ENCODE peak calls at places on chromosomes 11 and 22, in six cellular contexts. B is HepG2, H is IMR-90, I is A549, R is K562, J is GM12878. K is an unnamed sample.

GRCh38 chr11:65651589-65652510 is 10.9 kb downstream of the RELA start:
- DNase-seq in H (peak; percentile 38), R (peak; percentile 37), B (no peak), J (no peak), I (no peak), K (no peak)

GRCh38 chr11:90204832-90205646 is 17.8 kb downstream of the CHORDC1 start:
- DNase-seq in I (peak; percentile 69), J (no peak), B (peak; percentile 66), H (peak; percentile 66), R (peak; percentile 35), K (peak; percentile 50)

GRCh38 chr11:116062526-116063171 is 558.4 kb upstream of the CADM1 start:
- DNase-seq in R (peak; percentile 19), J (no peak), B (no peak), H (no peak), I (no peak), K (no peak)

GRCh38 chr11:2846056-2846455 is 39.5 kb downstream of the CDKN1C start:
- DNase-seq in J (no peak), R (peak; percentile 87), B (no peak), H (peak; percentile 48), I (no peak), K (no peak)

GRCh38 chr11:46120711-46121327 is 435 bp downstream of the PHF21A start:
- DNase-seq in J (no peak), R (peak; percentile 35), H (peak; percentile 78), I (no peak), B (peak; percentile 41), K (peak; percentile 27)

GRCh38 chr11:24093410-24093809 is 403.4 kb upstream of the LUZP2 start:
- DNase-seq in B (no peak), J (no peak), R (no peak), H (no peak), I (no peak), K (no peak)

GRCh38 chr11:6736495-6737121 is 35.2 kb downstream of the OR2AG2 start:
- DNase-seq in R (no peak), J (no peak), I (no peak), B (no peak), H (no peak), K (no peak)

GRCh38 chr11:125494987-125495725 is 909 bp downstream of the FEZ1 start:
- DNase-seq in R (peak; percentile 20), J (no peak), I (no peak), H (peak; percentile 31), B (no peak), K (peak; percentile 45)

GRCh38 chr22:36288571-36289405 is 35.9 kb downstream of the APOL1 start:
- DNase-seq in R (no peak), I (no peak), J (no peak), B (no peak), H (no peak), K (no peak)

GRCh38 chr11:76700177-76701100 is 29.9 kb upstream of the LRRC32 start:
- DNase-seq in R (peak; percentile 91), J (no peak), I (peak; percentile 64), H (peak; percentile 97), B (peak; percentile 15), K (no peak)

GRCh38 chr11:43930868-43931716 is 11.3 kb upstream of the C11orf96 start:
- DNase-seq in R (no peak), I (no peak), H (peak; percentile 42), J (no peak), B (no peak), K (no peak)

GRCh38 chr11:7603031-7603781 is 70.1 kb downstream of the CYB5R2 start:
- DNase-seq in J (no peak), H (peak; percentile 53), R (no peak), I (no peak), B (no peak), K (no peak)

GRCh38 chr11:126993599-126993998 is 7.0 kb downstream of the KIRREL3 start:
- DNase-seq in B (no peak), J (no peak), R (no peak), I (peak; percentile 35), H (peak; percentile 54), K (no peak)

GRCh38 chr11:124898711-124899110 is 1.0 kb upstream of the ROBO4 start:
- DNase-seq in J (no peak), H (no peak), I (no peak), B (peak; percentile 44), R (no peak), K (no peak)

GRCh38 chr11:34351051-34351450 is 6.8 kb downstream of the ABTB2 start:
- DNase-seq in R (no peak), B (no peak), J (no peak), H (no peak), I (no peak), K (no peak)

GRCh38 chr11:79157738-79158137 is 283.1 kb downstream of the TENM4 start:
- DNase-seq in B (no peak), H (no peak), J (no peak), I (no peak), R (no peak), K (no peak)
- TF ChIP-seq BHLHE40 in B (no peak), H (no peak), J (no peak), I (no peak), R (no peak), K (no peak)

GRCh38 chr11:118068206-118068944 is 8.5 kb upstream of the TMPRSS4 start:
- DNase-seq in B (no peak), R (peak; percentile 62), I (no peak), J (no peak), H (no peak), K (no peak)

GRCh38 chr11:118067006-118067405 is 9.9 kb upstream of the TMPRSS4 start:
- DNase-seq in I (no peak), B (no peak), H (no peak), R (no peak), J (no peak), K (no peak)

GRCh38 chr11:118065375-118065774 is 11.5 kb upstream of the TMPRSS4 start:
- DNase-seq in B (no peak), H (no peak), J (no peak), I (no peak), R (no peak), K (no peak)

GRCh38 chr11:118071416-118072030 is 5.4 kb upstream of the TMPRSS4 start:
- DNase-seq in J (no peak), B (no peak), R (no peak), H (no peak), I (no peak), K (no peak)

DNA sequence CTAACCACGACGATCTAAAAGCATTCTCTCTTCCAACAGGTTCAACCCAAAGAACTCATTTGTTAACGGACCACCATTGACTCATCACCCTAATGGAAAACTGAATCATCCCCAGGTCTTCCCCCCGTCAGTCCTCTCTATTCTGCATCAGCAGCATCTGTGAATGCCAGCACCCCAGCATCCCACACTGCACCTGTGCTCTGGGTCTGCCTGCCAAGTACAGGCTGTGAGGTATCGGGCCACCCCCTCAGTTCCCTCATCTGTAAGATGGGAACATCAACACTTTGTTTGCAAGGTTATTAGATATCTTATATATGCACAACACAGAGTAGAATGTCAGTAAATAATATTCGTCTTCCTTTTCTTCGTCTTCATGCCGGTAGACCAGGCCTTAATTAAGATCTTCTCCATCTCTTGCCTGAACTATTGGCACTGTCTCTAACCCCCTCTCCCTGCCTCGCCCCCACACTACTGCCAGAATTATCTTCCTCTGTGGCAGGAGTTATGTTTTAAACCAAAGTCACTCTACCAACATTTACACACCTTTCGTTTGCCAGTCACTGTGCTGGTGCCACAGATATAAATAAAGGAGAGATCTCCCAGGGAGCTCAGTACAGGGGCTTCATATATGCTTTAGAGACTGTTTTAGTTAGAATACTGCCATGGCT is 7.8 kb upstream of the TMPRSS4 start:
- DNase-seq in I (no peak), J (no peak), R (no peak), H (no peak), B (no peak), K (no peak)
- TF ChIP-seq BHLHE40 in I (no peak), J (no peak), R (no peak), H (no peak), B (no peak), K (no peak)

DNA sequence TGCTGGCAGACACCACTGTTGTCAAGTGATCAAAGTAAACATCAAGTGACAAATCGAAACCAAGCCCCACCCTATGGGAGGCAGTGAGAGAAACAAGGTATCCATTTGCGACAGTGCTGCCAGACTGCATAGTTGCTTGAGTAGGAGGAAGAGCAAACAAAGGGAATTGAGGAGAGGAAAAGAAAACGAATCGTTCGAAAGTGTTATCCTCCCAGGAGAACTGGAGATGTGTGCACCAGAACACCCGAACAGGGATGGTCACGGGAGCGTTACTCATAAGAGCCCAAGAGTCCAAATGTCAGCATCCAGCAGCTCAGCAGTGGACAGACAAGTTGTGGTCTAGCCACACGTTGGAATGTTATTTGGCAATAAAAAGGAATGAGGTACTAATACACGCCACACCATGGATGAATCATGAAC is 58.4 kb upstream of the NUP50 start:
- DNase-seq in R (no peak), B (peak; percentile 35), J (no peak), I (peak; percentile 35), H (peak; percentile 97), K (no peak)
- TF ChIP-seq BHLHE40 in R (no peak), B (no peak), J (no peak), I (no peak), H (peak; percentile 96), K (no peak)

DNA sequence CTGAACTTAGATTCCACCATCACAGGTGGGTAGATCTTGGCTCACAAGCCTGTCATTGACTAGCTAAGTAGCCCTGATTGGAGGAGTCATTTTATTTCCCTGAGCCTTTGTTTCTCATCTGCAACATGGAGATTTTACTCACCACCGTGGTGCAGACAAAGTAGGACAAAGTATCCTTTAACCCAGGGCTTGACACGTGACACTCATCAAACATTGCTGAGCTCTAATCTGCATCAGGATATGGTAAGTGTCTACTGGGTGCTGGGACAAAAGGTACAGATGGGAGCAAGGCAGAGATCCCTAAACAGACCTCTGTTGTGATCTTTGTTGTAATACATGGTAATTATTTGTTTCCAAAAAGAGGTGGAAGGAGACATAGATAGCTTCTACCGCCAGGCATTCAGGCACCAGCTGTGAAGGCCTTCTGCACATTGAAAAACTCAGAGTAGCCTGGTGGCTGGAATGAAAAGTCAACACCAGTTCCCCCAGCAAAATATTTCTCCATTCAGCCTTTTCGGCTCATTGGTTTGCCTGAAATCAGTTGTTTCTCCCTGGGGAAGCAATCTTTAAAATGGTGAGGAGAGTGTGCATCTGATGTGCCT is 18.3 kb upstream of the MICAL2 start:
- DNase-seq in I (no peak), J (no peak), H (no peak), B (peak; percentile 44), R (no peak), K (no peak)
- TF ChIP-seq BHLHE40 in I (no peak), J (no peak), H (no peak), B (no peak), R (no peak), K (no peak)

GRCh38 chr11:68253682-68254081 is 18.1 kb downstream of the C11orf24 start:
- DNase-seq in H (no peak), I (no peak), J (no peak), R (no peak), B (no peak), K (no peak)
- TF ChIP-seq BHLHE40 in H (no peak), I (no peak), J (no peak), R (no peak), B (no peak), K (no peak)